ENCODE peak calls at places on chromosomes 5 and 9, in four cellular contexts. G is ELR, P is RWPE2, N is aorta. F is an unnamed sample.

GRCh38 chr9:134759001-134759607 is 117.5 kb downstream of the COL5A1 start:
- DNase-seq in G (no peak), P (no peak), N (no peak), F (no peak)

GRCh38 chr9:70677336-70677735 is 262.9 kb upstream of the KLF9 start:
- DNase-seq in G (no peak), P (no peak), N (no peak), F (no peak)

GRCh38 chr9:102867488-102867887 is 127.6 kb upstream of the CYLC2 start:
- DNase-seq in G (peak), P (no peak), N (no peak), F (no peak)

GRCh38 chr9:124769451-124770358 is 1.4 kb downstream of the NR6A1 start:
- DNase-seq in G (peak), P (no peak), N (peak), F (peak)

GRCh38 chr5:6439588-6440550 is 8.8 kb upstream of the UBE2QL1 start:
- DNase-seq in G (peak), P (no peak), N (no peak), F (no peak)

GRCh38 chr9:113477661-113478060 is 14.1 kb downstream of the RGS3 start:
- DNase-seq in G (no peak), P (no peak), N (no peak), F (no peak)

GRCh38 chr9:31854187-31854586 is 530.3 kb upstream of the ACO1 start:
- DNase-seq in G (no peak), P (no peak), N (no peak), F (no peak)

GRCh38 chr9:3268260-3268659 is 257.5 kb downstream of the RFX3 start:
- DNase-seq in G (no peak), P (no peak), N (no peak), F (no peak)

GRCh38 chr5:168064457-168064856 is 227.0 kb upstream of the WWC1 start:
- DNase-seq in G (no peak), P (no peak), N (no peak), F (no peak)

GRCh38 chr5:68189613-68190012 is 25.9 kb upstream of the PIK3R1 start:
- DNase-seq in G (no peak), P (no peak), N (no peak), F (no peak)

GRCh38 chr9:90999425-91000397 is 198.1 kb downstream of the SYK start:
- DNase-seq in G (no peak), P (no peak), N (no peak), F (no peak)

GRCh38 chr9:98248737-98249474 is 6.5 kb downstream of the TBC1D2 start:
- DNase-seq in G (peak), P (peak), N (peak), F (peak)

GRCh38 chr9:125789196-125789595 is 42.0 kb downstream of the PBX3 start:
- DNase-seq in G (no peak), P (no peak), N (no peak), F (no peak)

GRCh38 chr9:125421156-125421555 is 159.5 kb downstream of the GAPVD1 start:
- DNase-seq in G (no peak), P (no peak), N (no peak), F (no peak)

GRCh38 chr5:177446184-177447065 is at the start of gene PRR7:
- DNase-seq in G (peak), P (peak), N (peak), F (peak)

GRCh38 chr5:71891856-71892255 is 172.8 kb downstream of the CARTPT start:
- DNase-seq in G (peak), P (no peak), N (no peak), F (no peak)

GRCh38 chr9:132584616-132585560 is 2.5 kb downstream of the BARHL1 start:
- DNase-seq in G (peak), P (no peak), N (no peak), F (no peak)

GRCh38 chr5:97534166-97534565 is 351.1 kb upstream of the RIOK2 start:
- DNase-seq in G (peak), P (no peak), N (no peak), F (no peak)

GRCh38 chr5:127848098-127848497 is 144.9 kb downstream of the CCDC192 start:
- DNase-seq in G (no peak), P (no peak), N (no peak), F (no peak)

GRCh38 chr5:103941554-103941953 is 379.0 kb upstream of the NUDT12 start:
- DNase-seq in G (no peak), P (no peak), N (no peak), F (no peak)

GRCh38 chr9:5629312-5630037 is 568 bp downstream of the RIC1 start:
- DNase-seq in G (peak), P (peak), N (peak), F (peak)

GRCh38 chr9:115985657-115986056 is 167.9 kb upstream of the PAPPA start:
- DNase-seq in G (no peak), P (no peak), N (no peak), F (no peak)

GRCh38 chr5:133405275-133406034 is 206.9 kb downstream of the FSTL4 start:
- DNase-seq in G (no peak), P (no peak), N (no peak), F (no peak)

GRCh38 chr9:18480649-18481048 is 6.7 kb downstream of the ADAMTSL1 start:
- DNase-seq in G (peak), P (no peak), N (no peak), F (no peak)

GRCh38 chr9:68585034-68585761 is 44.5 kb upstream of the TMEM252 start:
- DNase-seq in G (no peak), P (no peak), N (no peak), F (no peak)

GRCh38 chr5:126015244-126016054 is 407.8 kb upstream of the GRAMD2B start:
- DNase-seq in G (no peak), P (no peak), N (no peak), F (no peak)

GRCh38 chr5:109180668-109181067 is 229.1 kb downstream of the PJA2 start:
- DNase-seq in G (no peak), P (no peak), N (no peak), F (no peak)

GRCh38 chr5:115324021-115324420 is 27.6 kb upstream of the CCDC112 start:
- DNase-seq in G (peak), P (no peak), N (no peak), F (no peak)

GRCh38 chr5:1300581-1301083 is 5.8 kb upstream of the TERT start:
- DNase-seq in G (no peak), P (no peak), N (no peak), F (peak)

GRCh38 chr9:2787065-2787464 is 56.8 kb downstream of the PUM3 start:
- DNase-seq in G (peak), P (no peak), N (no peak), F (no peak)

GRCh38 chr9:96199006-96199405 is 103.0 kb downstream of the HSD17B3 start:
- DNase-seq in G (no peak), P (no peak), N (no peak), F (no peak)

GRCh38 chr5:68243681-68244080 is 28.1 kb downstream of the PIK3R1 start:
- DNase-seq in G (no peak), P (no peak), N (no peak), F (no peak)

GRCh38 chr9:136244116-136244775 is 1.4 kb downstream of the QSOX2 start:
- DNase-seq in G (peak), P (no peak), N (no peak), F (no peak)